ENCODE peak calls at places on chromosomes 13 and 19, in five cellular contexts. One of them, this sample, is unnamed.

GRCh38 chr19:23305555-23305954 is 55.4 kb upstream of the ZNF724 start:
- DNase-seq in colonic mucosa: no peak
- DNase-seq in cardiac fibroblast: no peak
- DNase-seq in CD8-positive, alpha-beta T cell: no peak
- DNase-seq in brain microvascular endothelial cell: no peak
- DNase-seq in this sample: no peak

GRCh38 chr13:44084146-44084545 is 204.4 kb downstream of the LACC1 start:
- DNase-seq in colonic mucosa: no peak
- DNase-seq in cardiac fibroblast: no peak
- DNase-seq in CD8-positive, alpha-beta T cell: no peak
- DNase-seq in brain microvascular endothelial cell: no peak
- DNase-seq in this sample: no peak

GRCh38 chr19:55325172-55325571 is at the start of gene TMEM150B:
- DNase-seq in colonic mucosa: no peak
- DNase-seq in cardiac fibroblast: no peak
- DNase-seq in CD8-positive, alpha-beta T cell: no peak
- DNase-seq in brain microvascular endothelial cell: no peak
- DNase-seq in this sample: no peak

GRCh38 chr13:74026753-74027152 is 107.5 kb downstream of the KLF12 start:
- DNase-seq in colonic mucosa: peak
- DNase-seq in cardiac fibroblast: peak
- DNase-seq in CD8-positive, alpha-beta T cell: peak
- DNase-seq in brain microvascular endothelial cell: peak
- DNase-seq in this sample: no peak

GRCh38 chr13:28550721-28551497 is 56.0 kb upstream of the FLT1 start:
- DNase-seq in colonic mucosa: no peak
- DNase-seq in cardiac fibroblast: no peak
- DNase-seq in CD8-positive, alpha-beta T cell: no peak
- DNase-seq in brain microvascular endothelial cell: no peak
- DNase-seq in this sample: no peak

GRCh38 chr13:73809561-73809960 is 324.6 kb downstream of the KLF12 start:
- DNase-seq in colonic mucosa: no peak
- DNase-seq in cardiac fibroblast: peak
- DNase-seq in CD8-positive, alpha-beta T cell: no peak
- DNase-seq in brain microvascular endothelial cell: peak
- DNase-seq in this sample: no peak

GRCh38 chr13:97139704-97140103 is 82.4 kb upstream of the MBNL2 start:
- DNase-seq in colonic mucosa: no peak
- DNase-seq in cardiac fibroblast: no peak
- DNase-seq in CD8-positive, alpha-beta T cell: no peak
- DNase-seq in brain microvascular endothelial cell: no peak
- DNase-seq in this sample: no peak

GRCh38 chr19:46372901-46373572 is 26.1 kb downstream of the PPP5C start:
- DNase-seq in colonic mucosa: no peak
- DNase-seq in cardiac fibroblast: peak
- DNase-seq in CD8-positive, alpha-beta T cell: no peak
- DNase-seq in brain microvascular endothelial cell: peak
- DNase-seq in this sample: no peak

GRCh38 chr19:33472696-33473624 is 48.6 kb downstream of the PEPD start:
- DNase-seq in colonic mucosa: no peak
- DNase-seq in cardiac fibroblast: peak
- DNase-seq in CD8-positive, alpha-beta T cell: no peak
- DNase-seq in brain microvascular endothelial cell: peak
- DNase-seq in this sample: no peak

GRCh38 chr13:94550030-94550738 is 45.8 kb downstream of the TGDS start:
- DNase-seq in colonic mucosa: no peak
- DNase-seq in cardiac fibroblast: peak
- DNase-seq in CD8-positive, alpha-beta T cell: no peak
- DNase-seq in brain microvascular endothelial cell: peak
- DNase-seq in this sample: no peak

GRCh38 chr13:32073180-32073864 is 41.7 kb downstream of the FRY start:
- DNase-seq in colonic mucosa: no peak
- DNase-seq in cardiac fibroblast: no peak
- DNase-seq in CD8-positive, alpha-beta T cell: no peak
- DNase-seq in brain microvascular endothelial cell: no peak
- DNase-seq in this sample: no peak

GRCh38 chr19:36916991-36917390 is 859 bp downstream of the ZNF568 start:
- DNase-seq in colonic mucosa: no peak
- DNase-seq in cardiac fibroblast: peak
- DNase-seq in CD8-positive, alpha-beta T cell: no peak
- DNase-seq in brain microvascular endothelial cell: peak
- DNase-seq in this sample: no peak

GRCh38 chr19:16824658-16825311 is 4.4 kb upstream of the SIN3B start:
- DNase-seq in colonic mucosa: no peak
- DNase-seq in cardiac fibroblast: no peak
- DNase-seq in CD8-positive, alpha-beta T cell: no peak
- DNase-seq in brain microvascular endothelial cell: peak
- DNase-seq in this sample: no peak

GRCh38 chr19:9857920-9858746 is 23.0 kb downstream of the PIN1 start:
- DNase-seq in colonic mucosa: no peak
- DNase-seq in cardiac fibroblast: no peak
- DNase-seq in CD8-positive, alpha-beta T cell: no peak
- DNase-seq in brain microvascular endothelial cell: no peak
- DNase-seq in this sample: no peak

DNA sequence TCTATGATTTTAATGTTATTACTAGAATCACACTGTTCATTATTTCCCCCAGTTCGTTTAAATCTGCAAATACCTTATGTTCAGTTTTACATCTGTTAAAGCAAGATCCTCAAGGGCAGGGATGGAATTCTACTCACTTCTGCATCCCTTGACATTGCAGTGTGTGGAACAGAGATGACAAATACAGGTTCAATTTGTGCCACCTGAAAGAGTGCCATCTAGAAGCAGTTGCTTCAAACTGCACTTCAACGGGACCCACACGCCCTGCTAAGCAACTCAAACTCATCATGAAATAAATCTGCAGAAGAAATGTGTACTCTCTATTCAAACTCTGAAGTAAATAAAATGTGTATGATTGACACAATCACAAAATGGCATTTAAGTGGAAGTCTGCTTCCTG is 44.5 kb downstream of the RUBCNL start:
- DNase-seq in colonic mucosa: no peak
- DNase-seq in cardiac fibroblast: no peak
- DNase-seq in CD8-positive, alpha-beta T cell: no peak
- DNase-seq in brain microvascular endothelial cell: no peak
- DNase-seq in this sample: no peak
- TF ChIP-seq CTCF in colonic mucosa: no peak
- TF ChIP-seq CTCF in cardiac fibroblast: no peak
- TF ChIP-seq CTCF in CD8-positive, alpha-beta T cell: no peak
- TF ChIP-seq CTCF in brain microvascular endothelial cell: peak
- TF ChIP-seq CTCF in this sample: no peak

GRCh38 chr19:48613852-48614435 is 932 bp downstream of the FAM83E start:
- DNase-seq in colonic mucosa: peak
- DNase-seq in cardiac fibroblast: no peak
- DNase-seq in CD8-positive, alpha-beta T cell: no peak
- DNase-seq in brain microvascular endothelial cell: no peak
- DNase-seq in this sample: peak
- H3K4me3 ChIP-seq in colonic mucosa: peak
- H3K4me3 ChIP-seq in cardiac fibroblast: no peak
- H3K4me3 ChIP-seq in CD8-positive, alpha-beta T cell: no peak
- H3K4me3 ChIP-seq in brain microvascular endothelial cell: no peak
- H3K4me3 ChIP-seq in this sample: peak

GRCh38 chr13:33154911-33155310 is 130.6 kb downstream of the STARD13 start:
- DNase-seq in colonic mucosa: no peak
- DNase-seq in cardiac fibroblast: no peak
- DNase-seq in CD8-positive, alpha-beta T cell: no peak
- DNase-seq in brain microvascular endothelial cell: no peak
- DNase-seq in this sample: no peak

GRCh38 chr13:33152389-33152788 is 133.2 kb downstream of the STARD13 start:
- DNase-seq in colonic mucosa: no peak
- DNase-seq in cardiac fibroblast: no peak
- DNase-seq in CD8-positive, alpha-beta T cell: no peak
- DNase-seq in brain microvascular endothelial cell: no peak
- DNase-seq in this sample: no peak

GRCh38 chr13:33150146-33150545 is 133.9 kb downstream of the KL start:
- DNase-seq in colonic mucosa: no peak
- DNase-seq in cardiac fibroblast: peak
- DNase-seq in CD8-positive, alpha-beta T cell: no peak
- DNase-seq in brain microvascular endothelial cell: peak
- DNase-seq in this sample: no peak

GRCh38 chr13:33150662-33151061 is 134.4 kb downstream of the KL start:
- DNase-seq in colonic mucosa: no peak
- DNase-seq in cardiac fibroblast: no peak
- DNase-seq in CD8-positive, alpha-beta T cell: no peak
- DNase-seq in brain microvascular endothelial cell: no peak
- DNase-seq in this sample: no peak

GRCh38 chr13:33153421-33154381 is 131.9 kb downstream of the STARD13 start:
- DNase-seq in colonic mucosa: no peak
- DNase-seq in cardiac fibroblast: peak
- DNase-seq in CD8-positive, alpha-beta T cell: no peak
- DNase-seq in brain microvascular endothelial cell: peak
- DNase-seq in this sample: no peak
- TF ChIP-seq CTCF in colonic mucosa: no peak
- TF ChIP-seq CTCF in cardiac fibroblast: peak
- TF ChIP-seq CTCF in CD8-positive, alpha-beta T cell: no peak
- TF ChIP-seq CTCF in brain microvascular endothelial cell: peak
- TF ChIP-seq CTCF in this sample: no peak

GRCh38 chr19:58218899-58219298 is 9.8 kb upstream of the ZNF544 start:
- DNase-seq in colonic mucosa: no peak
- DNase-seq in cardiac fibroblast: peak
- DNase-seq in CD8-positive, alpha-beta T cell: peak
- DNase-seq in brain microvascular endothelial cell: no peak
- DNase-seq in this sample: no peak
- H3K4me3 ChIP-seq in colonic mucosa: no peak
- H3K4me3 ChIP-seq in cardiac fibroblast: no peak
- H3K4me3 ChIP-seq in CD8-positive, alpha-beta T cell: no peak
- H3K4me3 ChIP-seq in brain microvascular endothelial cell: no peak
- H3K4me3 ChIP-seq in this sample: no peak

GRCh38 chr19:3526507-3527244 is 12.3 kb upstream of the TEKTIP1 start:
- DNase-seq in colonic mucosa: no peak
- DNase-seq in cardiac fibroblast: no peak
- DNase-seq in CD8-positive, alpha-beta T cell: no peak
- DNase-seq in brain microvascular endothelial cell: no peak
- DNase-seq in this sample: no peak
- TF ChIP-seq CTCF in colonic mucosa: no peak
- TF ChIP-seq CTCF in cardiac fibroblast: peak
- TF ChIP-seq CTCF in CD8-positive, alpha-beta T cell: no peak
- TF ChIP-seq CTCF in brain microvascular endothelial cell: peak
- TF ChIP-seq CTCF in this sample: no peak

This sample was measured in mucosa of descending colon.